ENCODE peak calls at places on chromosomes 5 and 9, in four cellular contexts. A is mammary epithelial cell, H is pancreas, X is BE2C. K is an unnamed sample. For H3K9me3, the result is how much of the 10 kb centered on the place peaks cover.

GRCh38 chr9:76341616-76342015 is 52.6 kb downstream of the RFK start:
- DNase-seq in X (no peak), A (no peak), H (no peak), K (no peak)

GRCh38 chr5:161086456-161086855 is 234.4 kb upstream of the ATP10B start:
- DNase-seq in X (no peak), H (no peak), A (peak), K (no peak)

GRCh38 chr9:107737987-107738743 is 248.6 kb upstream of the KLF4 start:
- DNase-seq in A (peak), X (no peak), H (no peak), K (peak)

GRCh38 chr9:34572092-34572491 is 17.4 kb downstream of the CNTFR start:
- DNase-seq in A (no peak), H (no peak), X (peak), K (no peak)

GRCh38 chr9:117411547-117411946 is 3.3 kb downstream of the ASTN2 start:
- DNase-seq in H (peak), X (peak), A (peak), K (no peak)

GRCh38 chr5:395156-395920 is 47.6 kb upstream of the EXOC3 start:
- DNase-seq in A (no peak), H (peak), X (no peak), K (no peak)

GRCh38 chr5:95872333-95873268 is 50.1 kb upstream of the GLRX start:
- DNase-seq in H (no peak), A (no peak), X (no peak), K (no peak)

GRCh38 chr5:164893071-164893470 is 1387.7 kb downstream of the MAT2B start:
- DNase-seq in X (peak), H (no peak), A (no peak), K (no peak)

GRCh38 chr5:163079618-163080017 is 357.8 kb upstream of the CCNG1 start:
- DNase-seq in H (no peak), X (peak), A (no peak), K (no peak)

GRCh38 chr5:132253008-132253441 is 4.5 kb upstream of the PDLIM4 start:
- DNase-seq in X (no peak), H (no peak), A (no peak), K (no peak)

GRCh38 chr9:92769276-92769675 is 4.6 kb upstream of the BICD2 start:
- DNase-seq in A (no peak), H (no peak), X (no peak), K (no peak)

GRCh38 chr5:17120209-17120608 is 97.2 kb upstream of the BASP1 start:
- DNase-seq in A (no peak), H (peak), X (no peak), K (no peak)

GRCh38 chr5:38598994-38599611 is 42.7 kb upstream of the LIFR start:
- DNase-seq in H (no peak), X (no peak), A (peak), K (no peak)

GRCh38 chr5:129460121-129460950 is at the start of gene ADAMTS19:
- DNase-seq in H (peak), X (peak), A (peak), K (peak)

GRCh38 chr5:57595530-57596098 is 113.0 kb upstream of the ACTBL2 start:
- DNase-seq in A (no peak), X (no peak), H (no peak), K (no peak)

GRCh38 chr5:107670927-107671741 is at the start of gene EFNA5:
- DNase-seq in H (peak), X (peak), A (peak), K (peak)

GRCh38 chr5:80960531-80961375 is 590 bp downstream of the RASGRF2 start:
- DNase-seq in H (no peak), A (peak), X (peak), K (no peak)

GRCh38 chr9:21985964-21986667 is 8.1 kb downstream of the CDKN2A start:
- DNase-seq in A (no peak), H (no peak), X (no peak), K (no peak)

GRCh38 chr9:126513159-126514036 is 100.3 kb upstream of the LMX1B start:
- DNase-seq in H (no peak), X (peak), A (peak), K (peak)

GRCh38 chr9:86079421-86080111 is 19.8 kb downstream of the GOLM1 start:
- DNase-seq in H (no peak), A (no peak), X (no peak), K (no peak)

GRCh38 chr9:94269264-94269663 is 10.2 kb downstream of the ZNF169 start:
- DNase-seq in A (no peak), H (no peak), X (peak), K (no peak)
- H3K9me3 ChIP-seq in A (under half), H (under half), X (under half), K (under half)

GRCh38 chr9:24090566-24090965 is 264.5 kb upstream of the ELAVL2 start:
- DNase-seq in X (no peak), A (no peak), H (no peak), K (no peak)
- TF ChIP-seq CTCF in X (no peak), A (no peak), H (no peak), K (no peak)

GRCh38 chr9:90099262-90099982 is 494.6 kb downstream of the GADD45G start:
- DNase-seq in H (no peak), X (no peak), A (peak), K (no peak)
- H3K9me3 ChIP-seq in H (under half), X (under half), A (under half), K (under half)

DNA sequence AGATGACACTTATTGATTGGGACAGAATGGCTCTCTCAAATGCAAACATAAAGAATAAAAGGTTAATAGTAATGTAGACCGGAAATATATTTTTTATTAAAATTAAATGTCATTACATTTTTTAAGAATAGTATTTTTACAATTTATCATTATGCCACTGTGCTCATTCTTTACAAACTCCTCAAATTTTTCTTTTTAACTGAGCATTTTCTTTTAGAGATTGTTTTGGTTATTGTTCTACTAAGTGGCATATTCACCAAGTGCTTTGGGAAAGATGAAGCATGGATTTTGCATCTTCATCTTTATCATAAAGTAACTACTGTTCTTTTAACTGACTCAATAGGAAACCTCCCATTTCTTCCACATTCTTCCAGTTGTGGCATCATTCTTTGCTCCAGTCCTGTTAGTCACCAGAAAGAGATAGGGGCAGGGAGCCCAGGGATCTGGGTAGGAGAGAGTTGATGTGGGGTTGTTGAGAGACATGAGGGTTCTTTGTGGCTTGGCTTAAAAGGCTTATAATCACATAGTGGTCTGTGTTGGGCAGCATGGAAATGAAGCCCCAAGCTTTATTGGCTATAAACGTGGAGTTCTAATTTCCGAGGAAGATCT is 69.8 kb downstream of the SYK start:
- DNase-seq in X (no peak), A (no peak), H (no peak), K (no peak)
- TF ChIP-seq CTCF in X (no peak), A (no peak), H (no peak), K (no peak)

GRCh38 chr9:11163843-11164242 is 551.0 kb upstream of the PTPRD start:
- DNase-seq in A (no peak), H (no peak), X (no peak), K (no peak)
- H3K9me3 ChIP-seq in A (under half), H (under half), X (under half), K (under half)

DNA sequence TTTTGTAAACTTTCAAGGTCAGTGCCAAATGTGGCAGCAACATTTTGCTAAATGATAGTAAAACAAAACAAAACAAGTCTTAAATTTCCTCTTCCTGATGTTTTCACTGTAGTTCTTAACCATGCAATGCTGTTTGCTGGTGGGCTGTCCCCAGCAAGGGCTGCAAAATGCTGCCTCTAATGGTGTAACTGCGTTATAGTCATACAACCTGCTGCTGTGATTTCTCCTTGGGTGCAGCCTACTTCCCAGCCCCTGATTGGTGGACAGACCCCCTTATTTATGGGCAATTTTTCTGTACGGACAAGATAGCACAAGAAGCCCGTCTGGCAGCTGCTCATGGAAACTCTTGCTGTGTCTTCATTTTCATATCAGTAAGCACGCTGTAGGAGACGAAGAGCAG is 26.6 kb upstream of the PIP5K1B start:
- DNase-seq in A (no peak), H (no peak), X (peak), K (no peak)
- TF ChIP-seq CTCF in A (no peak), H (no peak), X (peak), K (no peak)

DNA sequence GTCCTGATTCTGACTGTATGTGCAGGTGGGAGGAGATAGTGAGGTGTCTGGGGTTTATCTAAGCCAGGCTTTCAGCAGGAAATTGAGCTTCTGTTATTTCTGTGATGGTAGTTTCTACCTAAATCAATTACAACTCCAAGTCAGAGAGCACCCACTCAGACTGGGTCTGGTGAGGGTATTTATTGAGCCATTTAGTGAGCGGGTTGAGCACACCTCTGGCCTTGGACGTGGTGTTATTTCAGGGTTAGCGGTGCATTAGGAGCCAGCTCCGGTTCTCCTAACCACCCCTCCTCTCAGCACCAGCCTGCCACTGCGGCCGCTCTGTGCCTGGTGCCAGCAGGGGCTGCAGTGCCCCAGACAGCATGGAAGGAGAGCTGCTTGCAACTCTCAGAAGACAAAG is 238.9 kb downstream of the CACNA1B start:
- DNase-seq in A (no peak), H (no peak), X (no peak), K (no peak)
- H3K9me3 ChIP-seq in A (under half), H (under half), X (under half), K (under half)

GRCh38 chr9:101166717-101167116 is 138.2 kb downstream of the PLPPR1 start:
- DNase-seq in H (no peak), X (no peak), A (no peak), K (no peak)
- TF ChIP-seq CTCF in H (no peak), X (no peak), A (no peak), K (no peak)

K was measured in left lung.